ENCODE peak calls at places on chromosomes 12 and 14, in six cellular contexts. One of them, this sample, is unnamed. For H3K27me3, the result is how much of the 10 kb centered on the place peaks cover.

GRCh38 chr12:122825773-122826724 is 9.2 kb upstream of the HIP1R start:
- DNase-seq in psoas muscle: no peak
- DNase-seq in gastrocnemius medialis: no peak
- DNase-seq in thoracic aorta: no peak
- DNase-seq in HepG2: no peak
- DNase-seq in H9: no peak
- DNase-seq in this sample: no peak

GRCh38 chr14:77220246-77221017 is 38.8 kb downstream of the TMEM63C start:
- DNase-seq in psoas muscle: no peak
- DNase-seq in gastrocnemius medialis: no peak
- DNase-seq in thoracic aorta: no peak
- DNase-seq in HepG2: no peak
- DNase-seq in H9: peak
- DNase-seq in this sample: no peak

GRCh38 chr14:23416801-23417200 is 8.7 kb upstream of the MYH6 start:
- DNase-seq in psoas muscle: no peak
- DNase-seq in gastrocnemius medialis: no peak
- DNase-seq in thoracic aorta: no peak
- DNase-seq in HepG2: no peak
- DNase-seq in H9: no peak
- DNase-seq in this sample: no peak

GRCh38 chr14:69500736-69501135 is 16.2 kb downstream of the PLEKHD1 start:
- DNase-seq in psoas muscle: no peak
- DNase-seq in gastrocnemius medialis: no peak
- DNase-seq in thoracic aorta: no peak
- DNase-seq in HepG2: no peak
- DNase-seq in H9: no peak
- DNase-seq in this sample: no peak

GRCh38 chr12:55057466-55057865 is 37.7 kb downstream of the NEUROD4 start:
- DNase-seq in psoas muscle: no peak
- DNase-seq in gastrocnemius medialis: no peak
- DNase-seq in thoracic aorta: no peak
- DNase-seq in HepG2: no peak
- DNase-seq in H9: no peak
- DNase-seq in this sample: no peak

GRCh38 chr12:40137252-40137651 is 31.4 kb upstream of the SLC2A13 start:
- DNase-seq in psoas muscle: no peak
- DNase-seq in gastrocnemius medialis: no peak
- DNase-seq in thoracic aorta: no peak
- DNase-seq in HepG2: no peak
- DNase-seq in H9: no peak
- DNase-seq in this sample: no peak

GRCh38 chr12:57368349-57369095 is 62.3 kb downstream of the R3HDM2 start:
- DNase-seq in psoas muscle: no peak
- DNase-seq in gastrocnemius medialis: no peak
- DNase-seq in thoracic aorta: no peak
- DNase-seq in HepG2: peak
- DNase-seq in H9: no peak
- DNase-seq in this sample: no peak

GRCh38 chr12:101407438-101408345 is at the start of gene ARL1:
- DNase-seq in psoas muscle: peak
- DNase-seq in gastrocnemius medialis: peak
- DNase-seq in thoracic aorta: peak
- DNase-seq in HepG2: peak
- DNase-seq in H9: peak
- DNase-seq in this sample: peak

GRCh38 chr14:98133806-98134205 is 1138.2 kb downstream of the BCL11B start:
- DNase-seq in psoas muscle: no peak
- DNase-seq in gastrocnemius medialis: no peak
- DNase-seq in thoracic aorta: no peak
- DNase-seq in HepG2: no peak
- DNase-seq in H9: no peak
- DNase-seq in this sample: no peak

GRCh38 chr14:55450987-55451386 is 10.6 kb upstream of the TBPL2 start:
- DNase-seq in psoas muscle: no peak
- DNase-seq in gastrocnemius medialis: no peak
- DNase-seq in thoracic aorta: no peak
- DNase-seq in HepG2: no peak
- DNase-seq in H9: no peak
- DNase-seq in this sample: no peak

GRCh38 chr12:38921025-38921677 is 15.8 kb upstream of the CPNE8 start:
- DNase-seq in psoas muscle: no peak
- DNase-seq in gastrocnemius medialis: no peak
- DNase-seq in thoracic aorta: no peak
- DNase-seq in HepG2: peak
- DNase-seq in H9: peak
- DNase-seq in this sample: peak

GRCh38 chr12:76621582-76622024 is 62.0 kb upstream of the OSBPL8 start:
- DNase-seq in psoas muscle: peak
- DNase-seq in gastrocnemius medialis: peak
- DNase-seq in thoracic aorta: peak
- DNase-seq in HepG2: peak
- DNase-seq in H9: peak
- DNase-seq in this sample: no peak

GRCh38 chr14:92613681-92614260 is 100.2 kb downstream of the RIN3 start:
- DNase-seq in psoas muscle: no peak
- DNase-seq in gastrocnemius medialis: no peak
- DNase-seq in thoracic aorta: no peak
- DNase-seq in HepG2: no peak
- DNase-seq in H9: no peak
- DNase-seq in this sample: no peak

GRCh38 chr14:67517083-67517482 is 16.0 kb upstream of the PLEKHH1 start:
- DNase-seq in psoas muscle: no peak
- DNase-seq in gastrocnemius medialis: no peak
- DNase-seq in thoracic aorta: no peak
- DNase-seq in HepG2: no peak
- DNase-seq in H9: peak
- DNase-seq in this sample: peak

GRCh38 chr12:123546281-123546680 is 12.8 kb upstream of the RILPL1 start:
- DNase-seq in psoas muscle: no peak
- DNase-seq in gastrocnemius medialis: no peak
- DNase-seq in thoracic aorta: no peak
- DNase-seq in HepG2: no peak
- DNase-seq in H9: no peak
- DNase-seq in this sample: no peak

GRCh38 chr12:71162832-71163711 is 5.3 kb upstream of the TSPAN8 start:
- DNase-seq in psoas muscle: no peak
- DNase-seq in gastrocnemius medialis: no peak
- DNase-seq in thoracic aorta: no peak
- DNase-seq in HepG2: peak
- DNase-seq in H9: no peak
- DNase-seq in this sample: no peak

GRCh38 chr12:11718768-11719253 is 69.3 kb downstream of the ETV6 start:
- DNase-seq in psoas muscle: no peak
- DNase-seq in gastrocnemius medialis: no peak
- DNase-seq in thoracic aorta: no peak
- DNase-seq in HepG2: no peak
- DNase-seq in H9: no peak
- DNase-seq in this sample: no peak

GRCh38 chr12:96368687-96369086 is 31.6 kb downstream of the CDK17 start:
- DNase-seq in psoas muscle: no peak
- DNase-seq in gastrocnemius medialis: no peak
- DNase-seq in thoracic aorta: no peak
- DNase-seq in HepG2: no peak
- DNase-seq in H9: no peak
- DNase-seq in this sample: no peak

GRCh38 chr14:24123465-24124417 is 6.7 kb upstream of the FITM1 start:
- DNase-seq in psoas muscle: no peak
- DNase-seq in gastrocnemius medialis: no peak
- DNase-seq in thoracic aorta: no peak
- DNase-seq in HepG2: no peak
- DNase-seq in H9: no peak
- DNase-seq in this sample: no peak

GRCh38 chr12:4269279-4269991 is 4.1 kb upstream of the CCND2 start:
- DNase-seq in psoas muscle: peak
- DNase-seq in gastrocnemius medialis: peak
- DNase-seq in thoracic aorta: peak
- DNase-seq in HepG2: no peak
- DNase-seq in H9: peak
- DNase-seq in this sample: peak

GRCh38 chr12:29104495-29104894 is 44.6 kb upstream of the FAR2 start:
- DNase-seq in psoas muscle: no peak
- DNase-seq in gastrocnemius medialis: no peak
- DNase-seq in thoracic aorta: no peak
- DNase-seq in HepG2: no peak
- DNase-seq in H9: no peak
- DNase-seq in this sample: no peak

GRCh38 chr12:67413577-67413976 is 144.4 kb downstream of the CAND1 start:
- DNase-seq in psoas muscle: no peak
- DNase-seq in gastrocnemius medialis: peak
- DNase-seq in thoracic aorta: no peak
- DNase-seq in HepG2: no peak
- DNase-seq in H9: no peak
- DNase-seq in this sample: no peak

GRCh38 chr12:116916122-116916521 is 5.4 kb downstream of the FBXW8 start:
- DNase-seq in psoas muscle: no peak
- DNase-seq in gastrocnemius medialis: no peak
- DNase-seq in thoracic aorta: no peak
- DNase-seq in HepG2: peak
- DNase-seq in H9: no peak
- DNase-seq in this sample: no peak

GRCh38 chr12:88579572-88579940 is 715 bp downstream of the KITLG start:
- DNase-seq in psoas muscle: peak
- DNase-seq in gastrocnemius medialis: no peak
- DNase-seq in thoracic aorta: no peak
- DNase-seq in HepG2: no peak
- DNase-seq in H9: no peak
- DNase-seq in this sample: peak

GRCh38 chr14:44910826-44911225 is 50.9 kb downstream of the KLHL28 start:
- DNase-seq in psoas muscle: no peak
- DNase-seq in gastrocnemius medialis: no peak
- DNase-seq in thoracic aorta: no peak
- DNase-seq in HepG2: no peak
- DNase-seq in H9: no peak
- DNase-seq in this sample: no peak

GRCh38 chr12:103840399-103840880 is 594 bp downstream of the NT5DC3 start:
- DNase-seq in psoas muscle: peak
- DNase-seq in gastrocnemius medialis: peak
- DNase-seq in thoracic aorta: peak
- DNase-seq in HepG2: no peak
- DNase-seq in H9: no peak
- DNase-seq in this sample: peak

GRCh38 chr14:81625343-81625742 is 91.7 kb upstream of the SEL1L start:
- DNase-seq in psoas muscle: no peak
- DNase-seq in gastrocnemius medialis: no peak
- DNase-seq in thoracic aorta: no peak
- DNase-seq in HepG2: peak
- DNase-seq in H9: no peak
- DNase-seq in this sample: no peak

GRCh38 chr12:87344699-87345098 is 684.5 kb downstream of the C12orf50 start:
- DNase-seq in psoas muscle: no peak
- DNase-seq in gastrocnemius medialis: no peak
- DNase-seq in thoracic aorta: no peak
- DNase-seq in HepG2: no peak
- DNase-seq in H9: no peak
- DNase-seq in this sample: no peak

GRCh38 chr14:28784262-28785021 is 17.9 kb downstream of the FOXG1 start:
- DNase-seq in psoas muscle: no peak
- DNase-seq in gastrocnemius medialis: no peak
- DNase-seq in thoracic aorta: no peak
- DNase-seq in HepG2: no peak
- DNase-seq in H9: no peak
- DNase-seq in this sample: no peak

GRCh38 chr14:28779416-28779941 is 12.9 kb downstream of the FOXG1 start:
- DNase-seq in psoas muscle: no peak
- DNase-seq in gastrocnemius medialis: no peak
- DNase-seq in thoracic aorta: no peak
- DNase-seq in HepG2: no peak
- DNase-seq in H9: no peak
- DNase-seq in this sample: no peak

GRCh38 chr14:28783593-28784143 is 17.1 kb downstream of the FOXG1 start:
- DNase-seq in psoas muscle: no peak
- DNase-seq in gastrocnemius medialis: no peak
- DNase-seq in thoracic aorta: no peak
- DNase-seq in HepG2: no peak
- DNase-seq in H9: no peak
- DNase-seq in this sample: no peak

GRCh38 chr14:28780843-28781503 is 14.4 kb downstream of the FOXG1 start:
- DNase-seq in psoas muscle: no peak
- DNase-seq in gastrocnemius medialis: no peak
- DNase-seq in thoracic aorta: no peak
- DNase-seq in HepG2: no peak
- DNase-seq in H9: peak
- DNase-seq in this sample: no peak

GRCh38 chr14:28785096-28785952 is 18.7 kb downstream of the FOXG1 start:
- DNase-seq in psoas muscle: no peak
- DNase-seq in gastrocnemius medialis: no peak
- DNase-seq in thoracic aorta: no peak
- DNase-seq in HepG2: no peak
- DNase-seq in H9: peak
- DNase-seq in this sample: no peak
- H3K27me3 ChIP-seq in psoas muscle: under half
- H3K27me3 ChIP-seq in gastrocnemius medialis: half or more
- H3K27me3 ChIP-seq in thoracic aorta: under half
- H3K27me3 ChIP-seq in HepG2: under half
- H3K27me3 ChIP-seq in H9: under half
- H3K27me3 ChIP-seq in this sample: half or more

GRCh38 chr12:74741113-74741512 is 203.5 kb downstream of the ATXN7L3B start:
- DNase-seq in psoas muscle: peak
- DNase-seq in gastrocnemius medialis: no peak
- DNase-seq in thoracic aorta: no peak
- DNase-seq in HepG2: no peak
- DNase-seq in H9: no peak
- DNase-seq in this sample: no peak
- TF ChIP-seq CTCF in psoas muscle: no peak
- TF ChIP-seq CTCF in gastrocnemius medialis: no peak
- TF ChIP-seq CTCF in thoracic aorta: no peak
- TF ChIP-seq CTCF in HepG2: no peak
- TF ChIP-seq CTCF in H9: no peak
- TF ChIP-seq CTCF in this sample: no peak

DNA sequence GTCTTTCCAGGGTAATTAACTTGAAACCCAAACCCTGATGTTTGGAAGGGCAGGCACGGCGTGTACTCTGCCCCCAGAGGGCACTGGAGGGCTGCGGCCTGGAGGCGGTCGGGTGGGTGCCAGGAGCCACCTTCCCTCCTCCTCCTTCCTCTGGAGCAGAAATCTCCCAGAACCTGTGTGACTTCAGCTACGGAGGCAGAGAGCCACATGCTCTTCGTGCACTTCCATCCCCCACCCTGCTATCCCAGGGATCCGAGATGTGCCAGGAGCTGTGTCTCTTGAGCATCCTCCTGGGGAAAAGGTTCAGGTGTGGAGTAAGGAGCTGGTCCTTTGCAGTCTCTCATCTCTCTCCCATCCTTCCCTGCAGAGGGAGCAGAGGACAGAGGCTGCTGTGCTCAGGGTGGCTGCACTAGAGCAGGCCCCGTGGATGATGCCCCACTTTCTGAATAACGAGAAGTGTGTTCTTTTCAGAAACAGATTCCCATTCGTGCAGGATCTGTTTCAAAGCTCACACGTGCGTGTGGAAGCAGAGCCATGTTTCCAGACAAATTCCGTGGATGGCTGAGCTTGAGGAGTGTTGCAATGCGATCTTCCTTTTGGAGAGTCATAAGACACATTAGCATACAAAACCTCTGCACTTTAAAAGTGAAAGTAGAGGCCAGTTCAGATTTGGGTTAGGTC is 162.9 kb downstream of the ADGRD1 start:
- DNase-seq in psoas muscle: peak
- DNase-seq in gastrocnemius medialis: peak
- DNase-seq in thoracic aorta: no peak
- DNase-seq in HepG2: no peak
- DNase-seq in H9: peak
- DNase-seq in this sample: no peak
- H3K27me3 ChIP-seq in psoas muscle: under half
- H3K27me3 ChIP-seq in gastrocnemius medialis: under half
- H3K27me3 ChIP-seq in thoracic aorta: under half
- H3K27me3 ChIP-seq in HepG2: under half
- H3K27me3 ChIP-seq in H9: under half
- H3K27me3 ChIP-seq in this sample: under half

GRCh38 chr14:22303589-22304195 is 285.3 kb downstream of the DAD1 start:
- DNase-seq in psoas muscle: no peak
- DNase-seq in gastrocnemius medialis: no peak
- DNase-seq in thoracic aorta: no peak
- DNase-seq in HepG2: no peak
- DNase-seq in H9: no peak
- DNase-seq in this sample: no peak
- TF ChIP-seq CTCF in psoas muscle: peak
- TF ChIP-seq CTCF in gastrocnemius medialis: no peak
- TF ChIP-seq CTCF in thoracic aorta: peak
- TF ChIP-seq CTCF in HepG2: peak
- TF ChIP-seq CTCF in H9: peak
- TF ChIP-seq CTCF in this sample: peak

This sample was measured in heart right ventricle.